ENCODE peak calls at places on chromosomes 16 and 17, in five cellular contexts. One of them, this sample, is unnamed.

GRCh38 chr16:89051521-89052166 is 42.0 kb upstream of the ACSF3 start:
- DNase-seq in IMR-90: no peak
- DNase-seq in colonic mucosa: no peak
- DNase-seq in kidney: peak
- DNase-seq in SK-N-SH: peak
- DNase-seq in this sample: no peak

GRCh38 chr16:20847577-20847976 is 41.2 kb downstream of the REXO5 start:
- DNase-seq in IMR-90: no peak
- DNase-seq in colonic mucosa: no peak
- DNase-seq in kidney: no peak
- DNase-seq in SK-N-SH: no peak
- DNase-seq in this sample: no peak

GRCh38 chr16:3873482-3874173 is 6.9 kb downstream of the CREBBP start:
- DNase-seq in IMR-90: peak
- DNase-seq in colonic mucosa: no peak
- DNase-seq in kidney: no peak
- DNase-seq in SK-N-SH: no peak
- DNase-seq in this sample: peak

GRCh38 chr17:9729735-9730420 is 61.5 kb downstream of the DHRS7C start:
- DNase-seq in IMR-90: peak
- DNase-seq in colonic mucosa: no peak
- DNase-seq in kidney: no peak
- DNase-seq in SK-N-SH: no peak
- DNase-seq in this sample: no peak

GRCh38 chr16:28606291-28607115 is 3.3 kb downstream of the SULT1A1 start:
- DNase-seq in IMR-90: no peak
- DNase-seq in colonic mucosa: no peak
- DNase-seq in kidney: no peak
- DNase-seq in SK-N-SH: no peak
- DNase-seq in this sample: no peak

GRCh38 chr17:73646409-73647305 is 2.4 kb upstream of the SDK2 start:
- DNase-seq in IMR-90: no peak
- DNase-seq in colonic mucosa: no peak
- DNase-seq in kidney: no peak
- DNase-seq in SK-N-SH: peak
- DNase-seq in this sample: no peak

GRCh38 chr17:34712481-34713195 is 133.3 kb downstream of the TMEM132E start:
- DNase-seq in IMR-90: no peak
- DNase-seq in colonic mucosa: no peak
- DNase-seq in kidney: no peak
- DNase-seq in SK-N-SH: no peak
- DNase-seq in this sample: no peak

GRCh38 chr16:86660623-86661022 is 82.3 kb downstream of the FOXL1 start:
- DNase-seq in IMR-90: no peak
- DNase-seq in colonic mucosa: no peak
- DNase-seq in kidney: no peak
- DNase-seq in SK-N-SH: no peak
- DNase-seq in this sample: no peak

GRCh38 chr17:73267648-73268537 is 6.2 kb upstream of the CPSF4L start:
- DNase-seq in IMR-90: no peak
- DNase-seq in colonic mucosa: no peak
- DNase-seq in kidney: no peak
- DNase-seq in SK-N-SH: no peak
- DNase-seq in this sample: no peak

GRCh38 chr16:8847623-8848022 is 21.2 kb downstream of the CARHSP1 start:
- DNase-seq in IMR-90: no peak
- DNase-seq in colonic mucosa: no peak
- DNase-seq in kidney: peak
- DNase-seq in SK-N-SH: peak
- DNase-seq in this sample: no peak

GRCh38 chr16:12089492-12090161 is 113.1 kb downstream of the SNX29 start:
- DNase-seq in IMR-90: peak
- DNase-seq in colonic mucosa: peak
- DNase-seq in kidney: peak
- DNase-seq in SK-N-SH: no peak
- DNase-seq in this sample: no peak

GRCh38 chr17:8935194-8935593 is 30.3 kb downstream of the PIK3R5 start:
- DNase-seq in IMR-90: no peak
- DNase-seq in colonic mucosa: no peak
- DNase-seq in kidney: no peak
- DNase-seq in SK-N-SH: no peak
- DNase-seq in this sample: no peak

GRCh38 chr16:25030420-25031131 is 15.4 kb upstream of the ARHGAP17 start:
- DNase-seq in IMR-90: no peak
- DNase-seq in colonic mucosa: no peak
- DNase-seq in kidney: no peak
- DNase-seq in SK-N-SH: no peak
- DNase-seq in this sample: no peak

GRCh38 chr17:76726231-76726765 is at the start of gene JMJD6:
- DNase-seq in IMR-90: peak
- DNase-seq in colonic mucosa: peak
- DNase-seq in kidney: peak
- DNase-seq in SK-N-SH: peak
- DNase-seq in this sample: peak

GRCh38 chr16:70390774-70391173 is 44.1 kb downstream of the DDX19A start:
- DNase-seq in IMR-90: no peak
- DNase-seq in colonic mucosa: no peak
- DNase-seq in kidney: no peak
- DNase-seq in SK-N-SH: no peak
- DNase-seq in this sample: no peak

GRCh38 chr16:46891910-46892309 is 7.7 kb downstream of the GPT2 start:
- DNase-seq in IMR-90: no peak
- DNase-seq in colonic mucosa: no peak
- DNase-seq in kidney: no peak
- DNase-seq in SK-N-SH: no peak
- DNase-seq in this sample: no peak

GRCh38 chr16:46887524-46887854 is 3.3 kb downstream of the GPT2 start:
- DNase-seq in IMR-90: no peak
- DNase-seq in colonic mucosa: no peak
- DNase-seq in kidney: no peak
- DNase-seq in SK-N-SH: no peak
- DNase-seq in this sample: no peak

GRCh38 chr16:46886764-46887523 is 2.8 kb downstream of the GPT2 start:
- DNase-seq in IMR-90: no peak
- DNase-seq in colonic mucosa: no peak
- DNase-seq in kidney: no peak
- DNase-seq in SK-N-SH: no peak
- DNase-seq in this sample: no peak

GRCh38 chr16:46889245-46889941 is 5.2 kb downstream of the GPT2 start:
- DNase-seq in IMR-90: no peak
- DNase-seq in colonic mucosa: no peak
- DNase-seq in kidney: no peak
- DNase-seq in SK-N-SH: no peak
- DNase-seq in this sample: no peak

DNA sequence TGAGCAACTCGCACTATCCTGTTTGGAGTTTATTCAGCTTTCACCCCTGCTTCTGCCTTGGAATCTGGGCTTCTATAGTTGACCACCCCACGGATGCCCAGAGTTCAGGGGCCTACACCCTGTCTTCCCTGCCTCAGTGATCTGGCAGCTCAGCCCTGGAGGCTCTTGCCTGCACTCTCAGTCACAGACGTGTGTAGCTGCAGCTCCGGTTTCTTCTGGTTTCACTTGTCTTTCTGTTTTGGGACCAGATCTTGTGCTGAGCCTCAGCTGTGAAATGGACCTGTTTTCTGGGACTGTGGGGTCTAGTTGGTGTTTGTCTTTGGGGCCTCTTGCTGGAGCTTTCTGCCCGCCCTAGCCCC is 5.8 kb downstream of the GPT2 start:
- DNase-seq in IMR-90: no peak
- DNase-seq in colonic mucosa: no peak
- DNase-seq in kidney: no peak
- DNase-seq in SK-N-SH: no peak
- DNase-seq in this sample: no peak
- H3K9ac ChIP-seq in IMR-90: no peak
- H3K9ac ChIP-seq in colonic mucosa: no peak
- H3K9ac ChIP-seq in kidney: no peak
- H3K9ac ChIP-seq in SK-N-SH: no peak
- H3K9ac ChIP-seq in this sample: peak

DNA sequence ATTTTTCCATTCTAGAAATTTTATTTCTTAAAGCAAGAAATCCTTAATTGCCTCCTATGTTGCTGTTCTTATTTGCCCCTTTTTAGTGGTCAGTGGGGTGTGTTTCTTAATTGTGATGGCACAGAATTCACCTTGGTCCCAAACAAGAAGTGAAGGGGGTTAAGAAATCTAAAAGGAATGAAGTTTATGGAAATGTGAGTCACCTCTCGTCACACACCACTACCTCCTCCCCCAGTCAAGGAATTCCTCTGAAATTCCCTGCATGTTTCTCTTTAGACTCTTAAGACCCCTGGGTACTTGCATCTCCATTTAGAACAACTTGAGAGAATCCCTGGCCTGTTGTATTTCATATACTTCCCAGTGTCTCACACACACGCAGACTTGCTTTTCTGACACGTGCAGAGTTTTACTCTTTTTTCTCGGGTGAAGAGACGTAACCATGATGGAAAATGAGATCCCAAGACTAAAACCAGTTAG is 247.4 kb downstream of the PRKCA start:
- DNase-seq in IMR-90: peak
- DNase-seq in colonic mucosa: no peak
- DNase-seq in kidney: no peak
- DNase-seq in SK-N-SH: no peak
- DNase-seq in this sample: peak
- H3K9ac ChIP-seq in IMR-90: peak
- H3K9ac ChIP-seq in colonic mucosa: no peak
- H3K9ac ChIP-seq in kidney: no peak
- H3K9ac ChIP-seq in SK-N-SH: peak
- H3K9ac ChIP-seq in this sample: no peak

GRCh38 chr16:57358527-57359095 is at the start of gene CCL22:
- DNase-seq in IMR-90: no peak
- DNase-seq in colonic mucosa: no peak
- DNase-seq in kidney: peak
- DNase-seq in SK-N-SH: no peak
- DNase-seq in this sample: no peak

GRCh38 chr16:57360321-57360935 is 1.8 kb downstream of the CCL22 start:
- DNase-seq in IMR-90: no peak
- DNase-seq in colonic mucosa: no peak
- DNase-seq in kidney: peak
- DNase-seq in SK-N-SH: no peak
- DNase-seq in this sample: no peak

GRCh38 chr16:57356547-57356946 is 2.0 kb upstream of the CCL22 start:
- DNase-seq in IMR-90: no peak
- DNase-seq in colonic mucosa: no peak
- DNase-seq in kidney: no peak
- DNase-seq in SK-N-SH: no peak
- DNase-seq in this sample: no peak

GRCh38 chr16:57355898-57356414 is 2.6 kb upstream of the CCL22 start:
- DNase-seq in IMR-90: no peak
- DNase-seq in colonic mucosa: no peak
- DNase-seq in kidney: no peak
- DNase-seq in SK-N-SH: no peak
- DNase-seq in this sample: no peak

DNA sequence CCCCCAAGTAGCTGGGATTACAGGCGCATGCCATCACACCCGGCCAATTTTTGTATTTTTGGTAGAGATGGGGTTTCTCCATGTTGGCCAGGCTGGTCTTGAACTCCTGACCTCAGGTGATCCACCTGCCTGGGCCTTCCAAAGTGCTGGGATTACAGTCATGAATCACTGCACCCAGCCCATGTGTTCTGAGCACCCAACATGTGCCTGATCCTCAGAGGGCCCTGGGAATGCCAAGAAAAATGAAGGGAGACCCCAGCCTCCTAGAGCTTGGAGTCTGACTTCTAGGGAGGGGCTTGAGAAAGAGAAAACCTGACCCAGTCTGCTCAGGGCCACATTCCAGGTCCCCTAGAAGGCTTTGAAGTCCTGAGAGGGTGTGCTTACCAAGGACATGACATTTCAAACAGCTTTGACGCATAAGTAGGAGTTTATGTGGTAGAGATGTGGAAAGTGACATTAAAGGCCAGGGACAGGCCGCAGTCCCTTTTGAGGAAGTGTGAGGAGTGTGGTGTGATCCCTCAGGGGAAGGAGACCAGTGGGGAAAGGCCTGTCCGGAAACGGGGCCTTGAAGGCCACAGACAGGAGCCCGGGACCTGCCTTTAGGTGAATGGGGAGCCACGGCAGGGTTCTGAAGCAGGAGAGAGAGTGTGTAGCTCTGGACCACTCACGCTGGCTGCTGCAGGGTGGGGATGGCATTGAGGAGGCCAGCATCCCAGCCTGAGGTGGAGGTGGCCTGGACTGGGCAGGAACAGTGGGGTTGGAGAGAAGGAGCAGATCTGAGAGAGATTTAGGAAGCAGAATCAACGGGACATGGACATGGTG is 1.0 kb upstream of the CCL22 start:
- DNase-seq in IMR-90: no peak
- DNase-seq in colonic mucosa: no peak
- DNase-seq in kidney: peak
- DNase-seq in SK-N-SH: no peak
- DNase-seq in this sample: no peak
- H3K9ac ChIP-seq in IMR-90: no peak
- H3K9ac ChIP-seq in colonic mucosa: no peak
- H3K9ac ChIP-seq in kidney: no peak
- H3K9ac ChIP-seq in SK-N-SH: no peak
- H3K9ac ChIP-seq in this sample: no peak

GRCh38 chr17:43710101-43710500 is 48.4 kb upstream of the MEOX1 start:
- DNase-seq in IMR-90: no peak
- DNase-seq in colonic mucosa: no peak
- DNase-seq in kidney: no peak
- DNase-seq in SK-N-SH: no peak
- DNase-seq in this sample: no peak

GRCh38 chr17:43712397-43712796 is 46.2 kb downstream of the SOST start:
- DNase-seq in IMR-90: no peak
- DNase-seq in colonic mucosa: no peak
- DNase-seq in kidney: no peak
- DNase-seq in SK-N-SH: no peak
- DNase-seq in this sample: no peak

GRCh38 chr17:43713494-43714162 is 45.0 kb downstream of the SOST start:
- DNase-seq in IMR-90: no peak
- DNase-seq in colonic mucosa: peak
- DNase-seq in kidney: no peak
- DNase-seq in SK-N-SH: peak
- DNase-seq in this sample: peak

GRCh38 chr17:43717913-43718312 is 40.7 kb downstream of the SOST start:
- DNase-seq in IMR-90: no peak
- DNase-seq in colonic mucosa: no peak
- DNase-seq in kidney: no peak
- DNase-seq in SK-N-SH: no peak
- DNase-seq in this sample: no peak

DNA sequence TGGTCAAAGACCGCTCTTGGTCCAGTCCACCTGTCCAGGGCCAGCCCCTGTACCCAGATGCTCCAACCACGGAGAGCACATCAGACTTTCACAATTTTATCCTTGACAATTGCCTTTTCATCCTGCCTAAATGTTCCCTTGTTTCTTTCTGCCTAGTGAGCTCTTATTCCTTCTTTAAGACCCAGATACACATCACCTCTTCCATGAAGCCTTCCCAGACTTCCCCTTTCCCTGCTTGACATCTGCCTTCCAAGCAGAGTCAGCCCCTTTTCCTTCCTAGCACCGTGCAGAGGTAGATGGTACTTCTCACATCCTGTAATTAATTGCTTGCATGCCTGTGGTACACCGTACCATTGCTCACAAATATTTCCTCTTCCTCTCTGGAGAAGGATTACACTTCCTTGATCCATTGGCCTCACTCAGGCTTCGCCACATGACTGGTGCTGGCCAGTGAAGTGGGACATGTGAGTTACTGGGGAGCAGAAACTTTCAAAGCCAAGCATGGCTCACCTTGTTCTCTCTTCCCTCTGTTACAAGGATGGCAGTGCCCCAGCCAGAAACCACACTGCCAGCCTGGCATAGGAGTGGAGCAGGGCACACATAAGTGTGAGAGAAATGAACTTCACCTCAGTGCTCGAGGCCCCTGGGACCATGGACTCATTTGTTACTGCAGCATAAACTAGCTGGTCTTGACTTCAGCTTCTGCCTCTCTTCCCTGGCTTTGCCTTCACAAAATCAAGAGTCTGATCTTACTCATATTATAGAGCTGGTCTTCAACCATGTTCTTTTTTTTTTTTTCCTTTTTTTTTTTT is 44.0 kb downstream of the SOST start:
- DNase-seq in IMR-90: peak
- DNase-seq in colonic mucosa: no peak
- DNase-seq in kidney: no peak
- DNase-seq in SK-N-SH: no peak
- DNase-seq in this sample: no peak
- H3K9ac ChIP-seq in IMR-90: peak
- H3K9ac ChIP-seq in colonic mucosa: no peak
- H3K9ac ChIP-seq in kidney: no peak
- H3K9ac ChIP-seq in SK-N-SH: no peak
- H3K9ac ChIP-seq in this sample: no peak